ENCODE peak calls at places on chromosome 3, in five cellular contexts. M is bronchial epithelial cell; S is stimulated activated CD8-positive, alpha-beta memory T cell treated with anti-CD3 and anti-CD28 coated beads, Interleukin-15, amount 100 ng/mL, for 4 hours; U is choroid plexus epithelial cell; C is AG04450. H is an unnamed sample.

GRCh38 chr3:59131016-59131771 is 81.4 kb upstream of the CFAP20DC start:
- DNase-seq in M (no peak), S (no peak), U (no peak), C (no peak), H (no peak)

GRCh38 chr3:50263443-50264388 is 5.2 kb upstream of the SEMA3B start:
- DNase-seq in M (no peak), S (no peak), U (no peak), C (no peak), H (no peak)

GRCh38 chr3:66598168-66598567 is 97.3 kb upstream of the LRIG1 start:
- DNase-seq in M (no peak), S (no peak), U (peak; percentile 61), C (no peak), H (peak; percentile 11)

GRCh38 chr3:33334364-33334763 is 57.1 kb downstream of the FBXL2 start:
- DNase-seq in M (no peak), S (no peak), U (no peak), C (no peak), H (no peak)

GRCh38 chr3:85297291-85297690 is 338.5 kb downstream of the CADM2 start:
- DNase-seq in M (no peak), S (no peak), U (no peak), C (no peak), H (no peak)

GRCh38 chr3:153051427-153052095 is 110.5 kb upstream of the RAP2B start:
- DNase-seq in M (peak; percentile 99), S (no peak), U (peak; percentile 76), C (no peak), H (no peak)

GRCh38 chr3:14335774-14336413 is 66.5 kb upstream of the SLC6A6 start:
- DNase-seq in M (no peak), S (no peak), U (no peak), C (no peak), H (no peak)

GRCh38 chr3:190175490-190175889 is 54.8 kb upstream of the P3H2 start:
- DNase-seq in M (peak; percentile 54), S (no peak), U (no peak), C (no peak), H (no peak)

GRCh38 chr3:163328680-163329079 is 1749.6 kb downstream of the SI start:
- DNase-seq in M (no peak), S (no peak), U (no peak), C (no peak), H (no peak)

GRCh38 chr3:31356941-31357340 is 175.8 kb upstream of the STT3B start:
- DNase-seq in M (peak; percentile 51), S (no peak), U (peak; percentile 49), C (no peak), H (no peak)

GRCh38 chr3:129618901-129619671 is 12.6 kb upstream of the PLXND1 start:
- DNase-seq in M (no peak), S (no peak), U (no peak), C (no peak), H (no peak)

GRCh38 chr3:111999924-112000835 is 1.5 kb downstream of the TAGLN3 start:
- DNase-seq in M (no peak), S (no peak), U (no peak), C (no peak), H (no peak)

GRCh38 chr3:68403741-68404140 is 528.6 kb downstream of the TAFA4 start:
- DNase-seq in M (no peak), S (no peak), U (no peak), C (no peak), H (no peak)

H was measured in hippocampal formation.